ENCODE peak calls at places on chromosomes 7 and 10, in eight cellular contexts. Q is NT2/D1, I is OCI-LY7, O is Panc1, G is AG04450, J is GM12865, R is upper lobe of left lung, A is uterus. S is an unnamed sample.

GRCh38 chr7:128117691-128118090 is 86.5 kb upstream of the LRRC4 start:
- DNase-seq in Q (no peak), I (peak), O (no peak), G (no peak), J (no peak), R (peak), A (no peak), S (no peak)

GRCh38 chr10:32059472-32059871 is 3.2 kb upstream of the KIF5B start:
- DNase-seq in Q (no peak), I (no peak), O (no peak), G (no peak), J (no peak), R (no peak), A (no peak), S (no peak)

GRCh38 chr7:55274156-55274555 is 91.0 kb upstream of the LANCL2 start:
- DNase-seq in Q (no peak), I (no peak), O (no peak), G (no peak), J (no peak), R (no peak), A (no peak), S (no peak)

GRCh38 chr7:27640914-27641570 is 21.6 kb downstream of the HIBADH start:
- DNase-seq in Q (no peak), I (no peak), O (no peak), G (no peak), J (peak), R (no peak), A (no peak), S (peak)

GRCh38 chr10:11756766-11757315 is 14.7 kb downstream of the ECHDC3 start:
- DNase-seq in Q (no peak), I (no peak), O (no peak), G (no peak), J (no peak), R (no peak), A (no peak), S (no peak)

GRCh38 chr10:125102216-125102615 is 58.1 kb downstream of the CTBP2 start:
- DNase-seq in Q (no peak), I (no peak), O (no peak), G (peak), J (no peak), R (peak), A (no peak), S (no peak)

GRCh38 chr10:48199580-48200377 is 74.7 kb downstream of the FRMPD2 start:
- DNase-seq in Q (no peak), I (no peak), O (no peak), G (no peak), J (no peak), R (no peak), A (no peak), S (peak)

GRCh38 chr7:24318326-24318725 is 34.3 kb downstream of the NPY start:
- DNase-seq in Q (peak), I (peak), O (peak), G (no peak), J (peak), R (no peak), A (no peak), S (no peak)

GRCh38 chr10:26334932-26335573 is 103.1 kb upstream of the APBB1IP start:
- DNase-seq in Q (peak), I (peak), O (peak), G (no peak), J (peak), R (peak), A (peak), S (peak)

GRCh38 chr10:6006991-6007390 is 29.6 kb upstream of the IL15RA start:
- DNase-seq in Q (no peak), I (no peak), O (no peak), G (no peak), J (no peak), R (no peak), A (no peak), S (no peak)

GRCh38 chr10:31619410-31620095 is 300.5 kb downstream of the ZEB1 start:
- DNase-seq in Q (no peak), I (no peak), O (no peak), G (no peak), J (no peak), R (no peak), A (no peak), S (no peak)

GRCh38 chr7:148222716-148223115 is 367.9 kb upstream of the C7orf33 start:
- DNase-seq in Q (no peak), I (no peak), O (no peak), G (no peak), J (no peak), R (no peak), A (no peak), S (no peak)

GRCh38 chr10:126844406-126844805 is 60.8 kb upstream of the DOCK1 start:
- DNase-seq in Q (no peak), I (no peak), O (no peak), G (no peak), J (no peak), R (no peak), A (no peak), S (no peak)

GRCh38 chr7:46607176-46607575 is 686.1 kb upstream of the IGFBP3 start:
- DNase-seq in Q (no peak), I (no peak), O (no peak), G (no peak), J (no peak), R (no peak), A (no peak), S (no peak)

GRCh38 chr10:109898666-109899577 is 24.4 kb downstream of the XPNPEP1 start:
- DNase-seq in Q (no peak), I (no peak), O (no peak), G (no peak), J (no peak), R (no peak), A (no peak), S (peak)

GRCh38 chr7:41169307-41169706 is 533.6 kb downstream of the INHBA start:
- DNase-seq in Q (no peak), I (no peak), O (no peak), G (no peak), J (no peak), R (no peak), A (no peak), S (no peak)

GRCh38 chr10:62545667-62546066 is 171.5 kb downstream of the ZNF365 start:
- DNase-seq in Q (no peak), I (no peak), O (no peak), G (no peak), J (no peak), R (peak), A (peak), S (peak)

GRCh38 chr10:24740714-24741113 is 17.0 kb upstream of the ARHGAP21 start:
- DNase-seq in Q (no peak), I (no peak), O (no peak), G (no peak), J (no peak), R (no peak), A (no peak), S (no peak)

GRCh38 chr10:98879486-98879885 is 356.2 kb downstream of the HPSE2 start:
- DNase-seq in Q (no peak), I (no peak), O (no peak), G (no peak), J (no peak), R (no peak), A (no peak), S (no peak)

GRCh38 chr10:82429302-82429701 is 554.3 kb downstream of the NRG3 start:
- DNase-seq in Q (no peak), I (no peak), O (no peak), G (no peak), J (no peak), R (no peak), A (no peak), S (no peak)

GRCh38 chr10:72334196-72334831 is 20.4 kb downstream of the DNAJB12 start:
- DNase-seq in Q (peak), I (no peak), O (no peak), G (no peak), J (no peak), R (no peak), A (no peak), S (peak)

GRCh38 chr10:74103560-74104248 is 46.9 kb downstream of the AP3M1 start:
- DNase-seq in Q (no peak), I (peak), O (no peak), G (no peak), J (peak), R (no peak), A (no peak), S (no peak)

GRCh38 chr7:74403521-74404387 is 50.0 kb upstream of the GTF2IRD1 start:
- DNase-seq in Q (no peak), I (no peak), O (no peak), G (no peak), J (no peak), R (no peak), A (no peak), S (no peak)

GRCh38 chr7:40243076-40243475 is 108.3 kb downstream of the SUGCT start:
- DNase-seq in Q (no peak), I (no peak), O (no peak), G (no peak), J (no peak), R (no peak), A (no peak), S (no peak)

GRCh38 chr10:17116193-17116592 is 13.4 kb downstream of the CUBN start:
- DNase-seq in Q (no peak), I (no peak), O (no peak), G (no peak), J (no peak), R (no peak), A (peak), S (no peak)

GRCh38 chr7:102472126-102473041 is 6.3 kb downstream of the POLR2J start:
- DNase-seq in Q (no peak), I (no peak), O (no peak), G (no peak), J (no peak), R (no peak), A (no peak), S (no peak)

GRCh38 chr7:55575733-55576132 is 3.4 kb upstream of the VOPP1 start:
- DNase-seq in Q (no peak), I (no peak), O (no peak), G (no peak), J (no peak), R (no peak), A (no peak), S (no peak)

GRCh38 chr7:16446508-16446907 is 19.0 kb downstream of the SOSTDC1 start:
- DNase-seq in Q (no peak), I (no peak), O (no peak), G (no peak), J (no peak), R (no peak), A (no peak), S (no peak)

GRCh38 chr10:116073451-116073850 is 199.6 kb downstream of the GFRA1 start:
- DNase-seq in Q (no peak), I (no peak), O (no peak), G (no peak), J (no peak), R (no peak), A (no peak), S (no peak)

GRCh38 chr10:7797582-7797981 is 9.6 kb downstream of the ATP5F1C start:
- DNase-seq in Q (no peak), I (no peak), O (no peak), G (peak), J (no peak), R (no peak), A (no peak), S (peak)

GRCh38 chr10:115706482-115707076 is 566.4 kb downstream of the GFRA1 start:
- DNase-seq in Q (peak), I (peak), O (peak), G (no peak), J (peak), R (no peak), A (no peak), S (no peak)

DNA sequence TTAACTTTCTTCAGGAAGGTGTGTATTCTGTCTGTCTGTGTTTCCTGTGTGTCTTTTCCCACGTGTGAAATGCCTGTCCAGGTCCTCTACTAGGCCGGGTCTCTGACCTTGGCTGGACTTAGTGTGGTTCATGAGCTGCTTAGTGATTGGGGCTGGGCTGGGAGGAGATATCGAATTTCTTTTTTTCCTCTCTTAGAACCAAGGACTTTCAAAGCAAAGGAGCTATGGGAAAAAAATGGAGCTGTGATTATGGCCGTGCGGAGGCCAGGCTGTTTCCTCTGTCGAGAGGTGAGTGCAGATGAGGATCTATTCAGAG is 13.8 kb downstream of the PRXL2A start:
- DNase-seq in Q (no peak), I (no peak), O (no peak), G (no peak), J (no peak), R (no peak), A (no peak), S (no peak)
- H3K4me3 ChIP-seq in Q (no peak), I (no peak), O (no peak), G (no peak), J (no peak), R (no peak), A (no peak), S (no peak)

GRCh38 chr7:136865777-136866176 is 2.7 kb upstream of the CHRM2 start:
- DNase-seq in Q (no peak), I (no peak), O (no peak), G (no peak), J (no peak), R (no peak), A (no peak), S (no peak)

GRCh38 chr7:136869991-136870798 is 1.7 kb downstream of the CHRM2 start:
- DNase-seq in Q (no peak), I (no peak), O (no peak), G (no peak), J (no peak), R (no peak), A (no peak), S (no peak)

GRCh38 chr7:136870799-136871487 is 2.5 kb downstream of the CHRM2 start:
- DNase-seq in Q (no peak), I (no peak), O (no peak), G (no peak), J (no peak), R (no peak), A (no peak), S (no peak)

GRCh38 chr7:136869006-136869961 is 832 bp downstream of the CHRM2 start:
- DNase-seq in Q (no peak), I (no peak), O (no peak), G (no peak), J (no peak), R (no peak), A (no peak), S (no peak)

GRCh38 chr7:136868496-136869005 is at the start of gene CHRM2:
- DNase-seq in Q (no peak), I (no peak), O (no peak), G (peak), J (no peak), R (no peak), A (no peak), S (no peak)
- H3K4me3 ChIP-seq in Q (peak), I (no peak), O (no peak), G (peak), J (no peak), R (peak), A (peak), S (peak)

DNA sequence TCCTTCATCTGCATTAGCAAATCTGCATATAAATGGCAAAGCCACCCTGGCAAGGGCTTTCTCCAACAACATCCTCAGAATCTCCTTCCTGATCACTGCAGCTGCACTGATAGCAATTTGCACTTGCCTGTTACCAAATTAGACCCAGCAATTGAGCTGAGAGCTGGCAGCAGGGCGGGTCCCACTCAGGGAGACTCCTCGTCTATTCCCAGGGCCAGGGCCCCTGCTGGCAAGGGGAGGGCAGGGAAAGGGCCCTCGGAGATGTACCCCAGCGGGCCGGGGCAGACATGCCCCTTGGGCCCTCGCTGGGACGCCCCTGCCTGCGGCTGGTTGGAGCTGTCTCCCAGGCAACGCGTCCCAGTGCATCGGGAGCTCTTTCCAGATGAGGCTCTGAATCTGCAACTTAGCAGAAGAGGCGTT is 249.1 kb upstream of the PPP2R2D start:
- DNase-seq in Q (no peak), I (no peak), O (no peak), G (no peak), J (no peak), R (no peak), A (no peak), S (no peak)
- H3K4me3 ChIP-seq in Q (no peak), I (no peak), O (no peak), G (no peak), J (no peak), R (no peak), A (no peak), S (no peak)

GRCh38 chr7:365593-365992 is 75.6 kb downstream of the FOXL3 start:
- DNase-seq in Q (no peak), I (no peak), O (no peak), G (no peak), J (no peak), R (no peak), A (no peak), S (no peak)

GRCh38 chr7:368651-369475 is 78.9 kb downstream of the FOXL3 start:
- DNase-seq in Q (no peak), I (no peak), O (no peak), G (no peak), J (no peak), R (no peak), A (no peak), S (no peak)

GRCh38 chr7:364536-364935 is 74.6 kb downstream of the FOXL3 start:
- DNase-seq in Q (no peak), I (no peak), O (no peak), G (no peak), J (no peak), R (no peak), A (no peak), S (no peak)

GRCh38 chr7:367351-367841 is 77.4 kb downstream of the FOXL3 start:
- DNase-seq in Q (no peak), I (no peak), O (no peak), G (no peak), J (no peak), R (no peak), A (no peak), S (no peak)

GRCh38 chr7:366171-366916 is 76.4 kb downstream of the FOXL3 start:
- DNase-seq in Q (no peak), I (no peak), O (no peak), G (no peak), J (no peak), R (no peak), A (no peak), S (no peak)
- H3K4me3 ChIP-seq in Q (no peak), I (no peak), O (no peak), G (peak), J (no peak), R (no peak), A (no peak), S (no peak)

DNA sequence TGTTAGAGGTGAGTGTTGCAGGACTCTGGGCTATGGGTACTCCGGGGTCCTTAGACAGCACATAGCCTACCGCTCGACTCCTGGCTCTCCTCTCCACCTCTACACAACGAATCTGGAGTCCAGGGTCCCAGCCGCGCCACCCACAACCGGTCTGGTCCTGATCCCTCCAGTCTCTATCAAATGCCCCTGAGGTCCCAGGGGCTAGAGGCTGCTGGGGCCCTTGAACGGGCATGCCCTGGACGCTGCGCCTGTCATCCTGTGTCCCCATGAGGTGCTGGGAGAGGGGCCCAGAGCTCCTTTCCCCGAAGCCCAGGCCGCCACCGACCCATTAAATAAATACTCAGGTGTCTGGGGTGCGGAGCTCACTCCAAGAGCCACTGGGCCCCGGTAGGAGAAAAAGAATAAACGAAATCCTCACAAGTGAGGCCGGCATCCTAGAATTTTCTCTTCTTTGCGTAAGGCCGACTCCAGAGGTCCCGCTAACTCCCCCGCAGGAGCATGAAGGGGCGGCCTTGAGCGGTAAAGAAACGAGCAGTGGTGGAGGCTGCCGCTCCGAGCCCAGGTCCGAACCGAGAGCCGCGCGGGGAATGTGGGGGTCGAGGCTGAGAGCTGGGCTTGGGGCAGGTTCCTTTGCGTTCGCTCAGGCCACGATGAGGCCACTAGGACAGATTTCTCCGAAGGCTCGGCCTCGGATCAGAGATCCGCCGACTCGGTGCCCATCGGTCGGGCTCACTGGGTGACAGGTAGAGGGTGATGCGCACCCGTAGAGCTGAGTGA is 166.7 kb downstream of the NRF1 start:
- DNase-seq in Q (no peak), I (no peak), O (no peak), G (no peak), J (no peak), R (no peak), A (no peak), S (no peak)
- H3K4me3 ChIP-seq in Q (peak), I (no peak), O (peak), G (no peak), J (no peak), R (peak), A (no peak), S (no peak)

GRCh38 chr10:119505131-119505551 is 37.4 kb downstream of the RGS10 start:
- DNase-seq in Q (no peak), I (no peak), O (no peak), G (no peak), J (no peak), R (no peak), A (no peak), S (no peak)
- H3K4me3 ChIP-seq in Q (no peak), I (no peak), O (no peak), G (no peak), J (no peak), R (no peak), A (no peak), S (no peak)

GRCh38 chr7:11193888-11194287 is 220.2 kb downstream of the PHF14 start:
- DNase-seq in Q (no peak), I (no peak), O (no peak), G (no peak), J (no peak), R (no peak), A (no peak), S (no peak)

GRCh38 chr7:11191574-11192220 is 218.0 kb downstream of the PHF14 start:
- DNase-seq in Q (peak), I (no peak), O (no peak), G (no peak), J (no peak), R (no peak), A (no peak), S (no peak)

GRCh38 chr7:11194492-11194891 is 220.8 kb downstream of the PHF14 start:
- DNase-seq in Q (no peak), I (no peak), O (no peak), G (no peak), J (no peak), R (no peak), A (no peak), S (no peak)

GRCh38 chr7:11193131-11193867 is 219.6 kb downstream of the PHF14 start:
- DNase-seq in Q (peak), I (no peak), O (no peak), G (no peak), J (no peak), R (peak), A (no peak), S (no peak)

DNA sequence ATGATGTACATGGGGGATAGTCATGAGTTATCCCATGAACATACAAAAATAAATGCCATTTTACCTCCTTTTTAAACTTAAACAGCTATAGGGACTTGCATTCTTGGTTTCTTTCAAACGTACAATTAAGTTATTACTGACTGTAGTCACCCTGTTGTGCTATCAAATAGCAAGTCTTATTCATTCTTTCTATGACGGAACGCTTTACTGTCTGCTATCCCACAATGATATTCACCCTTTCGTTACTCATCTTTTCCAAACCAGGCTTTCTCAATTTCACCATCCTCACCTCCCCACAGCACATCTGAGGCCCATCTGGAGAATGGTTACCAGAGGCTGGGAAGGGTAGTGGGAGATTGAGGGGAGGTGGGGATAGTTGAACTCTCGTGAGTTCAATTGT is 218.8 kb downstream of the PHF14 start:
- DNase-seq in Q (no peak), I (no peak), O (no peak), G (no peak), J (no peak), R (no peak), A (no peak), S (peak)
- H3K4me3 ChIP-seq in Q (peak), I (no peak), O (no peak), G (peak), J (no peak), R (peak), A (no peak), S (peak)

S was measured in skeletal muscle cell.